ENCODE peak calls at places on chromosomes 12 and 14, in five cellular contexts. One of them, this sample, is unnamed.

GRCh38 chr14:68685419-68686211 is 107.3 kb downstream of the ZFP36L1 start:
- DNase-seq in GM12878: peak; percentile 89
- DNase-seq in Panc1: no peak
- DNase-seq in endothelial cell of umbilical vein: no peak
- DNase-seq in K562: no peak
- DNase-seq in this sample: no peak

GRCh38 chr12:112458330-112458729 is 39.6 kb downstream of the PTPN11 start:
- DNase-seq in GM12878: no peak
- DNase-seq in Panc1: no peak
- DNase-seq in endothelial cell of umbilical vein: no peak
- DNase-seq in K562: no peak
- DNase-seq in this sample: no peak

GRCh38 chr12:84689638-84690037 is 223.0 kb downstream of the SLC6A15 start:
- DNase-seq in GM12878: no peak
- DNase-seq in Panc1: no peak
- DNase-seq in endothelial cell of umbilical vein: no peak
- DNase-seq in K562: no peak
- DNase-seq in this sample: no peak

GRCh38 chr12:7970475-7971252 is 34.7 kb upstream of the SLC2A3 start:
- DNase-seq in GM12878: peak; percentile 73
- DNase-seq in Panc1: no peak
- DNase-seq in endothelial cell of umbilical vein: peak; percentile 94
- DNase-seq in K562: peak; percentile 88
- DNase-seq in this sample: peak; percentile 72

GRCh38 chr12:76006028-76006916 is 25.3 kb downstream of the PHLDA1 start:
- DNase-seq in GM12878: no peak
- DNase-seq in Panc1: no peak
- DNase-seq in endothelial cell of umbilical vein: no peak
- DNase-seq in K562: no peak
- DNase-seq in this sample: no peak

GRCh38 chr12:121916719-121917118 is 1.7 kb upstream of the CFAP251 start:
- DNase-seq in GM12878: no peak
- DNase-seq in Panc1: no peak
- DNase-seq in endothelial cell of umbilical vein: peak; percentile 22
- DNase-seq in K562: no peak
- DNase-seq in this sample: no peak

GRCh38 chr12:84357314-84357713 is 555.3 kb downstream of the SLC6A15 start:
- DNase-seq in GM12878: no peak
- DNase-seq in Panc1: no peak
- DNase-seq in endothelial cell of umbilical vein: no peak
- DNase-seq in K562: no peak
- DNase-seq in this sample: no peak

GRCh38 chr14:81289516-81289915 is 68.8 kb upstream of the GTF2A1 start:
- DNase-seq in GM12878: no peak
- DNase-seq in Panc1: no peak
- DNase-seq in endothelial cell of umbilical vein: no peak
- DNase-seq in K562: no peak
- DNase-seq in this sample: no peak

GRCh38 chr12:63805704-63806672 is 26.3 kb downstream of the RXYLT1 start:
- DNase-seq in GM12878: no peak
- DNase-seq in Panc1: no peak
- DNase-seq in endothelial cell of umbilical vein: no peak
- DNase-seq in K562: no peak
- DNase-seq in this sample: no peak

GRCh38 chr12:29547151-29547561 is 49.7 kb upstream of the OVCH1 start:
- DNase-seq in GM12878: no peak
- DNase-seq in Panc1: no peak
- DNase-seq in endothelial cell of umbilical vein: peak; percentile 9
- DNase-seq in K562: no peak
- DNase-seq in this sample: no peak

GRCh38 chr12:11822071-11822818 is 172.8 kb downstream of the ETV6 start:
- DNase-seq in GM12878: peak; percentile 74
- DNase-seq in Panc1: no peak
- DNase-seq in endothelial cell of umbilical vein: peak; percentile 84
- DNase-seq in K562: no peak
- DNase-seq in this sample: peak; percentile 38

GRCh38 chr12:49664591-49665146 is 41.3 kb downstream of the PRPF40B start:
- DNase-seq in GM12878: no peak
- DNase-seq in Panc1: no peak
- DNase-seq in endothelial cell of umbilical vein: peak; percentile 89
- DNase-seq in K562: no peak
- DNase-seq in this sample: no peak

GRCh38 chr12:28497889-28498411 is 307.7 kb downstream of the CCDC91 start:
- DNase-seq in GM12878: peak; percentile 21
- DNase-seq in Panc1: no peak
- DNase-seq in endothelial cell of umbilical vein: peak; percentile 56
- DNase-seq in K562: no peak
- DNase-seq in this sample: no peak

GRCh38 chr12:76777765-76778216 is 13.9 kb downstream of the ZDHHC17 start:
- DNase-seq in GM12878: peak; percentile 53
- DNase-seq in Panc1: no peak
- DNase-seq in endothelial cell of umbilical vein: no peak
- DNase-seq in K562: no peak
- DNase-seq in this sample: no peak

GRCh38 chr14:37466623-37467088 is 128.4 kb downstream of the FOXA1 start:
- DNase-seq in GM12878: no peak
- DNase-seq in Panc1: no peak
- DNase-seq in endothelial cell of umbilical vein: no peak
- DNase-seq in K562: no peak
- DNase-seq in this sample: no peak

GRCh38 chr12:47778842-47779241 is 5.8 kb downstream of the SLC48A1 start:
- DNase-seq in GM12878: no peak
- DNase-seq in Panc1: no peak
- DNase-seq in endothelial cell of umbilical vein: no peak
- DNase-seq in K562: no peak
- DNase-seq in this sample: no peak

GRCh38 chr12:3016191-3016590 is 57.0 kb downstream of the TEAD4 start:
- DNase-seq in GM12878: no peak
- DNase-seq in Panc1: no peak
- DNase-seq in endothelial cell of umbilical vein: no peak
- DNase-seq in K562: no peak
- DNase-seq in this sample: no peak

GRCh38 chr12:109056891-109057290 is 4.5 kb downstream of the USP30 start:
- DNase-seq in GM12878: no peak
- DNase-seq in Panc1: no peak
- DNase-seq in endothelial cell of umbilical vein: no peak
- DNase-seq in K562: no peak
- DNase-seq in this sample: no peak

GRCh38 chr14:100891501-100892445 is 11.7 kb downstream of the RTL1 start:
- DNase-seq in GM12878: no peak
- DNase-seq in Panc1: no peak
- DNase-seq in endothelial cell of umbilical vein: no peak
- DNase-seq in K562: no peak
- DNase-seq in this sample: peak; percentile 20

GRCh38 chr12:60977966-60978365 is 1282.2 kb upstream of the USP15 start:
- DNase-seq in GM12878: no peak
- DNase-seq in Panc1: no peak
- DNase-seq in endothelial cell of umbilical vein: no peak
- DNase-seq in K562: no peak
- DNase-seq in this sample: no peak

GRCh38 chr12:71090971-71091370 is 66.8 kb downstream of the TSPAN8 start:
- DNase-seq in GM12878: no peak
- DNase-seq in Panc1: no peak
- DNase-seq in endothelial cell of umbilical vein: no peak
- DNase-seq in K562: no peak
- DNase-seq in this sample: no peak

GRCh38 chr14:66174453-66174891 is 311.7 kb upstream of the CCDC196 start:
- DNase-seq in GM12878: no peak
- DNase-seq in Panc1: no peak
- DNase-seq in endothelial cell of umbilical vein: no peak
- DNase-seq in K562: no peak
- DNase-seq in this sample: no peak

GRCh38 chr12:89351489-89352241 is 636 bp downstream of the DUSP6 start:
- DNase-seq in GM12878: no peak
- DNase-seq in Panc1: no peak
- DNase-seq in endothelial cell of umbilical vein: no peak
- DNase-seq in K562: no peak
- DNase-seq in this sample: peak; percentile 47

GRCh38 chr12:42091769-42092168 is 52.9 kb downstream of the GXYLT1 start:
- DNase-seq in GM12878: no peak
- DNase-seq in Panc1: no peak
- DNase-seq in endothelial cell of umbilical vein: no peak
- DNase-seq in K562: no peak
- DNase-seq in this sample: no peak

GRCh38 chr12:55706840-55707671 is 648 bp downstream of the ITGA7 start:
- DNase-seq in GM12878: no peak
- DNase-seq in Panc1: no peak
- DNase-seq in endothelial cell of umbilical vein: no peak
- DNase-seq in K562: no peak
- DNase-seq in this sample: no peak

GRCh38 chr12:106446429-106447092 is 89.0 kb downstream of the POLR3B start:
- DNase-seq in GM12878: no peak
- DNase-seq in Panc1: no peak
- DNase-seq in endothelial cell of umbilical vein: peak; percentile 28
- DNase-seq in K562: no peak
- DNase-seq in this sample: no peak

GRCh38 chr12:120181991-120182631 is 12.4 kb downstream of the GCN1 start:
- DNase-seq in GM12878: no peak
- DNase-seq in Panc1: no peak
- DNase-seq in endothelial cell of umbilical vein: no peak
- DNase-seq in K562: no peak
- DNase-seq in this sample: no peak

GRCh38 chr12:26346748-26347147 is 151.4 kb downstream of the SSPN start:
- DNase-seq in GM12878: no peak
- DNase-seq in Panc1: no peak
- DNase-seq in endothelial cell of umbilical vein: no peak
- DNase-seq in K562: no peak
- DNase-seq in this sample: no peak

GRCh38 chr12:123058980-123059379 is 78.5 kb downstream of the ARL6IP4 start:
- DNase-seq in GM12878: no peak
- DNase-seq in Panc1: no peak
- DNase-seq in endothelial cell of umbilical vein: no peak
- DNase-seq in K562: no peak
- DNase-seq in this sample: no peak

GRCh38 chr12:75908961-75909699 is 122.4 kb downstream of the PHLDA1 start:
- DNase-seq in GM12878: no peak
- DNase-seq in Panc1: no peak
- DNase-seq in endothelial cell of umbilical vein: peak; percentile 93
- DNase-seq in K562: no peak
- DNase-seq in this sample: peak; percentile 85

GRCh38 chr12:40762072-40762471 is 69.8 kb downstream of the CNTN1 start:
- DNase-seq in GM12878: no peak
- DNase-seq in Panc1: no peak
- DNase-seq in endothelial cell of umbilical vein: no peak
- DNase-seq in K562: no peak
- DNase-seq in this sample: no peak

GRCh38 chr14:100076133-100076532 is 10.9 kb downstream of the EVL start:
- DNase-seq in GM12878: no peak
- DNase-seq in Panc1: no peak
- DNase-seq in endothelial cell of umbilical vein: no peak
- DNase-seq in K562: peak; percentile 35
- DNase-seq in this sample: no peak

GRCh38 chr14:87309557-87309956 is 683.4 kb downstream of the GALC start:
- DNase-seq in GM12878: no peak
- DNase-seq in Panc1: no peak
- DNase-seq in endothelial cell of umbilical vein: no peak
- DNase-seq in K562: no peak
- DNase-seq in this sample: no peak

GRCh38 chr12:63753743-63754142 is 26.0 kb upstream of the RXYLT1 start:
- DNase-seq in GM12878: no peak
- DNase-seq in Panc1: no peak
- DNase-seq in endothelial cell of umbilical vein: no peak
- DNase-seq in K562: no peak
- DNase-seq in this sample: no peak

GRCh38 chr12:51869490-51869865 is 18.4 kb upstream of the ANKRD33 start:
- DNase-seq in GM12878: no peak
- DNase-seq in Panc1: no peak
- DNase-seq in endothelial cell of umbilical vein: no peak
- DNase-seq in K562: no peak
- DNase-seq in this sample: no peak
- H3K4me1 ChIP-seq in GM12878: no peaks in the 10 kb centered on the region
- H3K4me1 ChIP-seq in Panc1: no peaks in the 10 kb centered on the region
- H3K4me1 ChIP-seq in endothelial cell of umbilical vein: peaks cover 6% of the 10 kb centered on the region
- H3K4me1 ChIP-seq in K562: peaks cover 7% of the 10 kb centered on the region
- H3K4me1 ChIP-seq in this sample: peaks cover 20% of the 10 kb centered on the region

DNA sequence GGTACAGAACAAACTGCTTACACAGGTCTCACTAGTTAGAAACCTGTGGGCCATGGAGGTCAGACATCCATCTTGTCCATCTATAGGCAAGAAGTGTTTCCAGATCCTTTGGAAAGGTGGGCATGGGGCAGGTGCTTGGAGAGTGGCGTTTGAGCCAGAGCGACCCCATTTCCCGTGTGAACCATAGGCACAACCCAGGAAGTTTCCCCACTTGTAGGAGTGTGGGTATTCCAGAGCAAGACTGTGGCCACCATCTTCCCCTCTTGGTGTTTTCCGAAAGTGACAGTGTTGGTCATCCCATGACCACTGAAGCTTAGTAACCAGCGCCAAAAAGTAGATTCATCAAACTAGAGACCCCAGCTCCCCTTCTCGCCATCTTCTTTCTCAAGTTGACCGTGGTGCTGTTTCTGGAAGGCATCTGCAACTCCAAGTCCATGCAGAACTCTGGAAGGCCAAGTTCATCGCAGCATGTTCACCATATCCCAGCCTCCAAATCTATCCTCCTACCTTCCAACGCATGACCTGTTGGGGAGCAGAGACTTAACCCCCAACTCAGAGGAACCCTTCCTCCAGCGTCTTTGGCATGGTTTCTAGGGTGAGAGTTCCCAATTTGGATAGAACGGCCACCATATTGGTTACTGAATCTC is 19.7 kb downstream of the PHETA1 start:
- DNase-seq in GM12878: no peak
- DNase-seq in Panc1: no peak
- DNase-seq in endothelial cell of umbilical vein: no peak
- DNase-seq in K562: no peak
- DNase-seq in this sample: no peak
- TF ChIP-seq POLR2AphosphoS5 in GM12878: no peak
- TF ChIP-seq POLR2AphosphoS5 in Panc1: no peak
- TF ChIP-seq POLR2AphosphoS5 in endothelial cell of umbilical vein: no peak
- TF ChIP-seq POLR2AphosphoS5 in K562: no peak
- TF ChIP-seq POLR2AphosphoS5 in this sample: no peak

GRCh38 chr12:34604631-34605509 is 582.6 kb downstream of the ALG10 start:
- DNase-seq in GM12878: no peak
- DNase-seq in Panc1: no peak
- DNase-seq in endothelial cell of umbilical vein: no peak
- DNase-seq in K562: peak; percentile 1
- DNase-seq in this sample: no peak

GRCh38 chr12:34604227-34604626 is 581.9 kb downstream of the ALG10 start:
- DNase-seq in GM12878: no peak
- DNase-seq in Panc1: no peak
- DNase-seq in endothelial cell of umbilical vein: no peak
- DNase-seq in K562: peak; percentile 2
- DNase-seq in this sample: no peak

GRCh38 chr12:34602213-34602940 is 580.1 kb downstream of the ALG10 start:
- DNase-seq in GM12878: no peak
- DNase-seq in Panc1: no peak
- DNase-seq in endothelial cell of umbilical vein: no peak
- DNase-seq in K562: no peak
- DNase-seq in this sample: no peak

GRCh38 chr12:34601689-34602088 is 579.4 kb downstream of the ALG10 start:
- DNase-seq in GM12878: no peak
- DNase-seq in Panc1: no peak
- DNase-seq in endothelial cell of umbilical vein: no peak
- DNase-seq in K562: peak; percentile 3
- DNase-seq in this sample: no peak

GRCh38 chr12:34603382-34604035 is 581.2 kb downstream of the ALG10 start:
- DNase-seq in GM12878: no peak
- DNase-seq in Panc1: no peak
- DNase-seq in endothelial cell of umbilical vein: no peak
- DNase-seq in K562: peak; percentile 12
- DNase-seq in this sample: no peak
- H3K9me3 ChIP-seq in GM12878: no peaks in the 10 kb centered on the region
- H3K9me3 ChIP-seq in Panc1: no peaks in the 10 kb centered on the region
- H3K9me3 ChIP-seq in endothelial cell of umbilical vein: peaks cover 7% of the 10 kb centered on the region
- H3K9me3 ChIP-seq in K562: no peaks in the 10 kb centered on the region
- H3K9me3 ChIP-seq in this sample: peaks cover 96% of the 10 kb centered on the region

GRCh38 chr14:22811752-22812151 is 3.5 kb downstream of the SLC7A7 start:
- DNase-seq in GM12878: no peak
- DNase-seq in Panc1: no peak
- DNase-seq in endothelial cell of umbilical vein: no peak
- DNase-seq in K562: no peak
- DNase-seq in this sample: no peak
- H3K4me1 ChIP-seq in GM12878: peaks cover 29% of the 10 kb centered on the region
- H3K4me1 ChIP-seq in Panc1: no peaks in the 10 kb centered on the region
- H3K4me1 ChIP-seq in endothelial cell of umbilical vein: peaks cover 4% of the 10 kb centered on the region
- H3K4me1 ChIP-seq in K562: no peaks in the 10 kb centered on the region
- H3K4me1 ChIP-seq in this sample: peaks cover 9% of the 10 kb centered on the region